ENCODE peak calls at places on chromosomes 12 and 14, in four cellular contexts. One of them, this sample, is unnamed. For H3K27me3, the result is how much of the 10 kb centered on the place peaks cover.

GRCh38 chr12:11022520-11022919 is at the start of gene TAS2R19:
- DNase-seq in esophagus squamous epithelium: no peak
- DNase-seq in right cardiac atrium: no peak
- DNase-seq in gastrocnemius medialis: no peak
- DNase-seq in this sample: no peak

GRCh38 chr12:57489157-57489641 is 1.3 kb downstream of the MARS1 start:
- DNase-seq in esophagus squamous epithelium: no peak
- DNase-seq in right cardiac atrium: no peak
- DNase-seq in gastrocnemius medialis: no peak
- DNase-seq in this sample: no peak

GRCh38 chr14:77989441-77989891 is 180.7 kb upstream of the NRXN3 start:
- DNase-seq in esophagus squamous epithelium: no peak
- DNase-seq in right cardiac atrium: peak
- DNase-seq in gastrocnemius medialis: no peak
- DNase-seq in this sample: no peak

GRCh38 chr12:97396989-97397388 is 65.6 kb upstream of the RMST start:
- DNase-seq in esophagus squamous epithelium: no peak
- DNase-seq in right cardiac atrium: no peak
- DNase-seq in gastrocnemius medialis: no peak
- DNase-seq in this sample: no peak

GRCh38 chr14:71647086-71647784 is 285.0 kb upstream of the RGS6 start:
- DNase-seq in esophagus squamous epithelium: no peak
- DNase-seq in right cardiac atrium: no peak
- DNase-seq in gastrocnemius medialis: no peak
- DNase-seq in this sample: no peak

GRCh38 chr12:90090929-90091651 is 382.5 kb upstream of the ATP2B1 start:
- DNase-seq in esophagus squamous epithelium: no peak
- DNase-seq in right cardiac atrium: peak
- DNase-seq in gastrocnemius medialis: no peak
- DNase-seq in this sample: peak

GRCh38 chr12:80939231-80939950 is 1.7 kb upstream of the LIN7A start:
- DNase-seq in esophagus squamous epithelium: no peak
- DNase-seq in right cardiac atrium: no peak
- DNase-seq in gastrocnemius medialis: no peak
- DNase-seq in this sample: no peak

GRCh38 chr12:68416826-68417225 is 84.7 kb upstream of the MDM1 start:
- DNase-seq in esophagus squamous epithelium: no peak
- DNase-seq in right cardiac atrium: no peak
- DNase-seq in gastrocnemius medialis: no peak
- DNase-seq in this sample: peak

GRCh38 chr12:124351422-124351821 is 56.5 kb downstream of the RFLNA start:
- DNase-seq in esophagus squamous epithelium: no peak
- DNase-seq in right cardiac atrium: no peak
- DNase-seq in gastrocnemius medialis: no peak
- DNase-seq in this sample: no peak

GRCh38 chr12:46209914-46210834 is 58.7 kb downstream of the SLC38A1 start:
- DNase-seq in esophagus squamous epithelium: no peak
- DNase-seq in right cardiac atrium: peak
- DNase-seq in gastrocnemius medialis: peak
- DNase-seq in this sample: no peak

GRCh38 chr14:59547310-59547709 is 29.3 kb downstream of the CCDC175 start:
- DNase-seq in esophagus squamous epithelium: no peak
- DNase-seq in right cardiac atrium: no peak
- DNase-seq in gastrocnemius medialis: no peak
- DNase-seq in this sample: no peak

GRCh38 chr14:81582420-81582819 is 48.8 kb upstream of the SEL1L start:
- DNase-seq in esophagus squamous epithelium: no peak
- DNase-seq in right cardiac atrium: no peak
- DNase-seq in gastrocnemius medialis: no peak
- DNase-seq in this sample: peak

GRCh38 chr14:54567634-54568561 is 970 bp downstream of the SAMD4A start:
- DNase-seq in esophagus squamous epithelium: no peak
- DNase-seq in right cardiac atrium: peak
- DNase-seq in gastrocnemius medialis: peak
- DNase-seq in this sample: peak

GRCh38 chr14:95348395-95349080 is 28.8 kb upstream of the CLMN start:
- DNase-seq in esophagus squamous epithelium: no peak
- DNase-seq in right cardiac atrium: no peak
- DNase-seq in gastrocnemius medialis: no peak
- DNase-seq in this sample: no peak

GRCh38 chr14:71574976-71575375 is 357.3 kb upstream of the RGS6 start:
- DNase-seq in esophagus squamous epithelium: no peak
- DNase-seq in right cardiac atrium: no peak
- DNase-seq in gastrocnemius medialis: no peak
- DNase-seq in this sample: peak

GRCh38 chr14:63203618-63204406 is 431 bp upstream of the RHOJ start:
- DNase-seq in esophagus squamous epithelium: peak
- DNase-seq in right cardiac atrium: peak
- DNase-seq in gastrocnemius medialis: peak
- DNase-seq in this sample: peak

GRCh38 chr12:6233121-6233971 is 33.1 kb downstream of the CD9 start:
- DNase-seq in esophagus squamous epithelium: no peak
- DNase-seq in right cardiac atrium: no peak
- DNase-seq in gastrocnemius medialis: peak
- DNase-seq in this sample: no peak

GRCh38 chr12:112198120-112198733 is 72.9 kb downstream of the TRAFD1 start:
- DNase-seq in esophagus squamous epithelium: no peak
- DNase-seq in right cardiac atrium: peak
- DNase-seq in gastrocnemius medialis: no peak
- DNase-seq in this sample: peak

GRCh38 chr14:57865450-57866198 is at the start of gene SLC35F4:
- DNase-seq in esophagus squamous epithelium: no peak
- DNase-seq in right cardiac atrium: peak
- DNase-seq in gastrocnemius medialis: no peak
- DNase-seq in this sample: peak

GRCh38 chr12:103865151-103865730 is 24.2 kb upstream of the NT5DC3 start:
- DNase-seq in esophagus squamous epithelium: no peak
- DNase-seq in right cardiac atrium: no peak
- DNase-seq in gastrocnemius medialis: no peak
- DNase-seq in this sample: no peak

GRCh38 chr12:59122784-59123183 is 202.5 kb upstream of the LRIG3 start:
- DNase-seq in esophagus squamous epithelium: no peak
- DNase-seq in right cardiac atrium: no peak
- DNase-seq in gastrocnemius medialis: no peak
- DNase-seq in this sample: peak

GRCh38 chr12:46445093-46445492 is 72.5 kb upstream of the SLC38A2 start:
- DNase-seq in esophagus squamous epithelium: no peak
- DNase-seq in right cardiac atrium: no peak
- DNase-seq in gastrocnemius medialis: no peak
- DNase-seq in this sample: no peak

GRCh38 chr14:48974994-48975393 is 611.2 kb downstream of the RPS29 start:
- DNase-seq in esophagus squamous epithelium: no peak
- DNase-seq in right cardiac atrium: no peak
- DNase-seq in gastrocnemius medialis: no peak
- DNase-seq in this sample: no peak

DNA sequence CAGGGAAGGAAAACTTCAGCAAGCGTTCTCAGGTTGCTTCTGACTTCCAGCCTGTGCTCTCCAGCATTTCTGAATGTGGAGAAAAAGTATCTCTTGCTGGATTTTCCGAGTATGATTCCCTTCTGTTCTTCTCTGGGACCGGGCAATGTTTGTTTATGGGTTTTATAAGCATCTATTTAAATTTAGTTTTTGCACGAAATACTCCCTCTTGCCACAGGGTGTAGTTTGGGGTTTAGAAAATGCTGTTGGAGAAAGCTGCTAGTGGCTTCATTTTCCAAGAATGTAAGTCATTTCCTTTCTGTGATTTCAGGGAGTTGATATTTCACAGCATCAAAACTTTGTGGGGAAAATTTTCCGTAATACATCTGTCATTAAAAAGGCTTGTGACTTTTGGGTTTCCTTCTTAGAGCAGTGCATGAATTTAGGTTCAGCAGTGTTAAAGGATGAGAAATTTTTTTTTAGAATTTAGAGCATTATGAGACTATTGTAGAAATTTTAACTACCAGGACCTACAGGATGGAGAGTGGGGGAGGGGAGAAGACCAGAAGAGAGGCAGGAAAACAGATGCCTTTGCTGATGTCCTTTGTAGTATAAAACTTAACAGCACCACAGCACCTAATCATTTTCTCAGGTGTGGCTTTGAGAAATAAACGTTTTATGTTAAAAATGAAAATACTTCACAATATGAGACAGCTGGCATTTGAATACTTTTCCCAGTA is 1.5 kb downstream of the FRMD6 start:
- DNase-seq in esophagus squamous epithelium: no peak
- DNase-seq in right cardiac atrium: no peak
- DNase-seq in gastrocnemius medialis: no peak
- DNase-seq in this sample: peak
- H3K4me3 ChIP-seq in esophagus squamous epithelium: peak
- H3K4me3 ChIP-seq in right cardiac atrium: peak
- H3K4me3 ChIP-seq in gastrocnemius medialis: peak
- H3K4me3 ChIP-seq in this sample: peak

DNA sequence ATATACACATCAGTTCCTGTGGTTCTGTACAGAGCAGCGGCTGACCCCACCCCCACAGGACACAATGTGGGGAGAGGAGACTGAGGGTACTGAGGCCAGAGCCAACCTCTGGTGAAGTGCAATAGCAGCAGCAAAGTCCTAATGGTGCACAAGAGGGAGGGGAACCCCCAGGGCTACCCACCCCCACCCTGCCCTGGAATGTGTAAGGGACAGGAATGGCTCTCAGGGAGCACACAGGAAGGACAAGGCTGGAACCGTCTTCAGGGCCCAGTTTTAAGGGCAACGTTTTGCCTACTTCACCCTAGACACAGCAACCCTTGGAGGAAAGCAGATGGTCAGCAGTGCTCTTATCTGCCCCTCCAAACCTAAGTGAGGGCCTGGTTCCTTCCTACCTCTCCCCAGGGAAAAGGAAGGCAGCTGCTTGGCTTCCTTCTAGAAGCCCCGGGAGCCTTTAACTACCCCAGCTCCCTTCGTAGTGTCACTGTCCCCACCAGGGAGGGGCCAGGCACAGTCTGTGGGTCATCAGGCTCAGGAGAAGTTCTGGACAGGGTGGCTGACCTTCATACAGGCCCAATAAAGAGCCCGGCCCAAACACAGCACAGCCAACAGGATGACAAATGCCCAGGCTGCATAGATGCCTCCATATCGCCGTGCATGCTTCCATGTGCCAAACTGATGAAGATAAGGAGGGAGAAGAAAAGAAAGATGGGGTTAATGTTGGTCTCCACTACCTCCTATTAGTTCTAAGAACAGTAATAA is 3.0 kb downstream of the PIP4P1 start:
- DNase-seq in esophagus squamous epithelium: no peak
- DNase-seq in right cardiac atrium: no peak
- DNase-seq in gastrocnemius medialis: no peak
- DNase-seq in this sample: no peak
- H3K27me3 ChIP-seq in esophagus squamous epithelium: under half
- H3K27me3 ChIP-seq in right cardiac atrium: under half
- H3K27me3 ChIP-seq in gastrocnemius medialis: under half
- H3K27me3 ChIP-seq in this sample: under half

GRCh38 chr14:102144914-102145313 is 5.2 kb downstream of the WDR20 start:
- DNase-seq in esophagus squamous epithelium: no peak
- DNase-seq in right cardiac atrium: no peak
- DNase-seq in gastrocnemius medialis: no peak
- DNase-seq in this sample: no peak

GRCh38 chr14:102141797-102142196 is 2.1 kb downstream of the WDR20 start:
- DNase-seq in esophagus squamous epithelium: no peak
- DNase-seq in right cardiac atrium: no peak
- DNase-seq in gastrocnemius medialis: no peak
- DNase-seq in this sample: no peak

GRCh38 chr14:102146423-102146822 is 6.7 kb downstream of the WDR20 start:
- DNase-seq in esophagus squamous epithelium: no peak
- DNase-seq in right cardiac atrium: no peak
- DNase-seq in gastrocnemius medialis: no peak
- DNase-seq in this sample: no peak

GRCh38 chr14:102140750-102141145 is 1.1 kb downstream of the WDR20 start:
- DNase-seq in esophagus squamous epithelium: no peak
- DNase-seq in right cardiac atrium: no peak
- DNase-seq in gastrocnemius medialis: no peak
- DNase-seq in this sample: no peak

GRCh38 chr14:102145395-102145794 is 5.7 kb downstream of the WDR20 start:
- DNase-seq in esophagus squamous epithelium: no peak
- DNase-seq in right cardiac atrium: no peak
- DNase-seq in gastrocnemius medialis: no peak
- DNase-seq in this sample: no peak
- H3K4me3 ChIP-seq in esophagus squamous epithelium: no peak
- H3K4me3 ChIP-seq in right cardiac atrium: no peak
- H3K4me3 ChIP-seq in gastrocnemius medialis: no peak
- H3K4me3 ChIP-seq in this sample: no peak

GRCh38 chr14:100673085-100673806 is 53.4 kb upstream of the DLK1 start:
- DNase-seq in esophagus squamous epithelium: no peak
- DNase-seq in right cardiac atrium: no peak
- DNase-seq in gastrocnemius medialis: no peak
- DNase-seq in this sample: no peak
- H3K27me3 ChIP-seq in esophagus squamous epithelium: under half
- H3K27me3 ChIP-seq in right cardiac atrium: under half
- H3K27me3 ChIP-seq in gastrocnemius medialis: under half
- H3K27me3 ChIP-seq in this sample: under half

This sample was measured in adipocyte.